ENCODE peak calls at places on chromosomes 5 and 9, in eight cellular contexts. One of them, this sample, is unnamed.

GRCh38 chr5:586751-587285 is 25.3 kb upstream of the CEP72 start:
- DNase-seq in GM13977: no peak
- DNase-seq in CD8-positive, alpha-beta T cell: no peak
- DNase-seq in astrocyte: no peak
- DNase-seq in A549: peak
- DNase-seq in OCI-LY7: no peak
- DNase-seq in nephron progenitor cell: no peak
- DNase-seq in HFFc6: no peak
- DNase-seq in this sample: no peak

GRCh38 chr9:95025213-95026170 is 292.0 kb downstream of the FANCC start:
- DNase-seq in GM13977: no peak
- DNase-seq in CD8-positive, alpha-beta T cell: no peak
- DNase-seq in astrocyte: peak
- DNase-seq in A549: peak
- DNase-seq in OCI-LY7: no peak
- DNase-seq in nephron progenitor cell: peak
- DNase-seq in HFFc6: peak
- DNase-seq in this sample: no peak

GRCh38 chr5:139676951-139677367 is 28.8 kb downstream of the CXXC5 start:
- DNase-seq in GM13977: no peak
- DNase-seq in CD8-positive, alpha-beta T cell: no peak
- DNase-seq in astrocyte: no peak
- DNase-seq in A549: no peak
- DNase-seq in OCI-LY7: no peak
- DNase-seq in nephron progenitor cell: peak
- DNase-seq in HFFc6: no peak
- DNase-seq in this sample: no peak

GRCh38 chr9:99807276-99807852 is 14.3 kb upstream of the NR4A3 start:
- DNase-seq in GM13977: peak
- DNase-seq in CD8-positive, alpha-beta T cell: no peak
- DNase-seq in astrocyte: peak
- DNase-seq in A549: peak
- DNase-seq in OCI-LY7: peak
- DNase-seq in nephron progenitor cell: peak
- DNase-seq in HFFc6: peak
- DNase-seq in this sample: peak

GRCh38 chr9:33676746-33677505 is 118.4 kb upstream of the PRSS3 start:
- DNase-seq in GM13977: peak
- DNase-seq in CD8-positive, alpha-beta T cell: no peak
- DNase-seq in astrocyte: peak
- DNase-seq in A549: peak
- DNase-seq in OCI-LY7: no peak
- DNase-seq in nephron progenitor cell: peak
- DNase-seq in HFFc6: no peak
- DNase-seq in this sample: peak

GRCh38 chr5:141258464-141258863 is 13.3 kb downstream of the PCDHB15 start:
- DNase-seq in GM13977: no peak
- DNase-seq in CD8-positive, alpha-beta T cell: no peak
- DNase-seq in astrocyte: no peak
- DNase-seq in A549: no peak
- DNase-seq in OCI-LY7: no peak
- DNase-seq in nephron progenitor cell: no peak
- DNase-seq in HFFc6: no peak
- DNase-seq in this sample: no peak

GRCh38 chr9:89022902-89023301 is 31.6 kb downstream of the S1PR3 start:
- DNase-seq in GM13977: no peak
- DNase-seq in CD8-positive, alpha-beta T cell: no peak
- DNase-seq in astrocyte: peak
- DNase-seq in A549: no peak
- DNase-seq in OCI-LY7: no peak
- DNase-seq in nephron progenitor cell: no peak
- DNase-seq in HFFc6: peak
- DNase-seq in this sample: no peak

GRCh38 chr5:122756263-122756911 is 18.5 kb upstream of the SNX2 start:
- DNase-seq in GM13977: peak
- DNase-seq in CD8-positive, alpha-beta T cell: no peak
- DNase-seq in astrocyte: peak
- DNase-seq in A549: no peak
- DNase-seq in OCI-LY7: peak
- DNase-seq in nephron progenitor cell: no peak
- DNase-seq in HFFc6: peak
- DNase-seq in this sample: peak

GRCh38 chr5:172043822-172044221 is 37.4 kb upstream of the FBXW11 start:
- DNase-seq in GM13977: no peak
- DNase-seq in CD8-positive, alpha-beta T cell: no peak
- DNase-seq in astrocyte: no peak
- DNase-seq in A549: no peak
- DNase-seq in OCI-LY7: no peak
- DNase-seq in nephron progenitor cell: no peak
- DNase-seq in HFFc6: no peak
- DNase-seq in this sample: no peak

DNA sequence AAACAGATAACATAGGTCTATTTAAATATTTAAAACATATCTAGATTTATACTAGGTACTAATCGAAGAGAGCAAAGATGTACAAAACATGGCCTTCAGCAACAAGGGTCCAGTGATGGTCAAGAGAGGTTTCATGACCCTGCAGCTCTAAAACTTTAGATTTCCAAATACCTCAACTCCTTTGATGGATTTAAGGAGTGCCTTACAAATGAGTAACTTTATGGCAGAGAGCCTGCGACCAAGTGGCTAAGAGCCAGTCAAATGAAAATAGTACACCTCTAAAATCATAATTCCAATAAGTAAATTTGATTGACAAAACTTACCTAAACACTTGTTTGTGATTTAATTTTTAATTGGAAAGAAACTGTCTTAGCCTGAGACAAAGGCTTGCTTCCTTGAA is 4.7 kb upstream of the SH3RF2 start:
- DNase-seq in GM13977: no peak
- DNase-seq in CD8-positive, alpha-beta T cell: no peak
- DNase-seq in astrocyte: peak
- DNase-seq in A549: no peak
- DNase-seq in OCI-LY7: no peak
- DNase-seq in nephron progenitor cell: no peak
- DNase-seq in HFFc6: no peak
- DNase-seq in this sample: no peak
- TF ChIP-seq CTCF in GM13977: no peak
- TF ChIP-seq CTCF in CD8-positive, alpha-beta T cell: no peak
- TF ChIP-seq CTCF in astrocyte: no peak
- TF ChIP-seq CTCF in A549: no peak
- TF ChIP-seq CTCF in OCI-LY7: no peak
- TF ChIP-seq CTCF in nephron progenitor cell: no peak
- TF ChIP-seq CTCF in HFFc6: no peak
- TF ChIP-seq CTCF in this sample: no peak

GRCh38 chr9:87813119-87813463 is 69.6 kb upstream of the SPATA31E1 start:
- DNase-seq in GM13977: no peak
- DNase-seq in CD8-positive, alpha-beta T cell: no peak
- DNase-seq in astrocyte: no peak
- DNase-seq in A549: no peak
- DNase-seq in OCI-LY7: no peak
- DNase-seq in nephron progenitor cell: no peak
- DNase-seq in HFFc6: no peak
- DNase-seq in this sample: no peak
- TF ChIP-seq CTCF in GM13977: no peak
- TF ChIP-seq CTCF in CD8-positive, alpha-beta T cell: no peak
- TF ChIP-seq CTCF in astrocyte: no peak
- TF ChIP-seq CTCF in A549: no peak
- TF ChIP-seq CTCF in OCI-LY7: no peak
- TF ChIP-seq CTCF in nephron progenitor cell: peak
- TF ChIP-seq CTCF in HFFc6: no peak
- TF ChIP-seq CTCF in this sample: no peak

GRCh38 chr5:83563631-83564030 is 92.1 kb downstream of the VCAN start:
- DNase-seq in GM13977: no peak
- DNase-seq in CD8-positive, alpha-beta T cell: no peak
- DNase-seq in astrocyte: no peak
- DNase-seq in A549: no peak
- DNase-seq in OCI-LY7: no peak
- DNase-seq in nephron progenitor cell: no peak
- DNase-seq in HFFc6: no peak
- DNase-seq in this sample: peak

GRCh38 chr5:83562817-83563557 is 91.4 kb downstream of the VCAN start:
- DNase-seq in GM13977: no peak
- DNase-seq in CD8-positive, alpha-beta T cell: no peak
- DNase-seq in astrocyte: no peak
- DNase-seq in A549: no peak
- DNase-seq in OCI-LY7: no peak
- DNase-seq in nephron progenitor cell: no peak
- DNase-seq in HFFc6: no peak
- DNase-seq in this sample: no peak

GRCh38 chr5:83562207-83562606 is 90.7 kb downstream of the VCAN start:
- DNase-seq in GM13977: no peak
- DNase-seq in CD8-positive, alpha-beta T cell: no peak
- DNase-seq in astrocyte: no peak
- DNase-seq in A549: no peak
- DNase-seq in OCI-LY7: no peak
- DNase-seq in nephron progenitor cell: no peak
- DNase-seq in HFFc6: no peak
- DNase-seq in this sample: no peak

GRCh38 chr5:83567741-83568530 is 96.4 kb downstream of the VCAN start:
- DNase-seq in GM13977: no peak
- DNase-seq in CD8-positive, alpha-beta T cell: no peak
- DNase-seq in astrocyte: peak
- DNase-seq in A549: no peak
- DNase-seq in OCI-LY7: no peak
- DNase-seq in nephron progenitor cell: no peak
- DNase-seq in HFFc6: peak
- DNase-seq in this sample: peak

GRCh38 chr5:83564069-83564749 is 92.7 kb downstream of the VCAN start:
- DNase-seq in GM13977: peak
- DNase-seq in CD8-positive, alpha-beta T cell: no peak
- DNase-seq in astrocyte: no peak
- DNase-seq in A549: peak
- DNase-seq in OCI-LY7: peak
- DNase-seq in nephron progenitor cell: no peak
- DNase-seq in HFFc6: peak
- DNase-seq in this sample: peak
- TF ChIP-seq CTCF in GM13977: peak
- TF ChIP-seq CTCF in CD8-positive, alpha-beta T cell: peak
- TF ChIP-seq CTCF in astrocyte: peak
- TF ChIP-seq CTCF in A549: peak
- TF ChIP-seq CTCF in OCI-LY7: peak
- TF ChIP-seq CTCF in nephron progenitor cell: peak
- TF ChIP-seq CTCF in HFFc6: peak
- TF ChIP-seq CTCF in this sample: peak

GRCh38 chr9:29691758-29692407 is 2118.6 kb upstream of the C9orf72 start:
- DNase-seq in GM13977: peak
- DNase-seq in CD8-positive, alpha-beta T cell: no peak
- DNase-seq in astrocyte: no peak
- DNase-seq in A549: peak
- DNase-seq in OCI-LY7: peak
- DNase-seq in nephron progenitor cell: peak
- DNase-seq in HFFc6: peak
- DNase-seq in this sample: peak
- TF ChIP-seq CTCF in GM13977: peak
- TF ChIP-seq CTCF in CD8-positive, alpha-beta T cell: no peak
- TF ChIP-seq CTCF in astrocyte: peak
- TF ChIP-seq CTCF in A549: peak
- TF ChIP-seq CTCF in OCI-LY7: peak
- TF ChIP-seq CTCF in nephron progenitor cell: peak
- TF ChIP-seq CTCF in HFFc6: peak
- TF ChIP-seq CTCF in this sample: peak

DNA sequence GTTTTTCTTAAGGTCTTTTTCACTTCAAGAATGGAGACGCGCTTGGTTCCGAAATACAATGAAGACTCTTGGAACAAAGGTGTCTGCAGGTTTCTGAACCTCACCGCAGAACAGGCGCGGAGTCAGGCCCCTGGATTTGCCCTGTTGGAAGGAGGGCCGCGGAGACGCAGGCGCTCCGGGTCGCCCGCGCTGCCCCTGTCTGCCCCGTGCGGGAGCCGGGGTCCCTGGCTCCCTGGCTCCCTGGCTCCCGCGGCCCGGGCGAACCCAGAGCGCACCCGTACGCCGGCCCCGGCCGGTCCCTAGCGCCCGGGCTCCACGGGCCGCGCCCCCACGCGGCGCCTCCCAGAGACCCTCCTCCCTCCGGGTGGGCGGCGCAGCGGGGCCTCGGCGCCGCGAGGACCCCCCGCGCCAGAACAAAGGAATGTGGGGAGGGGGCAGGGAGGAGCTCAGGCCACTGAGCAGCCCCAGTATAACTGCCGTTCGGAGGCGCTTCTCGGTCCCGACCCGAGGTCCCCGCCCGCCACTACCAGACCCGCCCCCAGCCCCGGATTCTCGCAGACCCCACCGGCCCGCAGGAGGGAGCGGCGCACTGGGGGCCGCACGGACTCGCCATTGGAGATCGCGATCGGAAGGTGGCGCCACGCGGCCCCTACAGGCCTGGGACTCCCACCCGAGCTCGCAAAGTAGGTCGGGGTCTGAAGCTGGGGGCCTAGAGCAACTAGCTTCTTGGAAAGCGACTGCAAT is 2.4 kb downstream of the NFIL3 start:
- DNase-seq in GM13977: peak
- DNase-seq in CD8-positive, alpha-beta T cell: no peak
- DNase-seq in astrocyte: no peak
- DNase-seq in A549: no peak
- DNase-seq in OCI-LY7: no peak
- DNase-seq in nephron progenitor cell: peak
- DNase-seq in HFFc6: no peak
- DNase-seq in this sample: peak
- TF ChIP-seq CTCF in GM13977: peak
- TF ChIP-seq CTCF in CD8-positive, alpha-beta T cell: no peak
- TF ChIP-seq CTCF in astrocyte: peak
- TF ChIP-seq CTCF in A549: no peak
- TF ChIP-seq CTCF in OCI-LY7: no peak
- TF ChIP-seq CTCF in nephron progenitor cell: peak
- TF ChIP-seq CTCF in HFFc6: peak
- TF ChIP-seq CTCF in this sample: peak

DNA sequence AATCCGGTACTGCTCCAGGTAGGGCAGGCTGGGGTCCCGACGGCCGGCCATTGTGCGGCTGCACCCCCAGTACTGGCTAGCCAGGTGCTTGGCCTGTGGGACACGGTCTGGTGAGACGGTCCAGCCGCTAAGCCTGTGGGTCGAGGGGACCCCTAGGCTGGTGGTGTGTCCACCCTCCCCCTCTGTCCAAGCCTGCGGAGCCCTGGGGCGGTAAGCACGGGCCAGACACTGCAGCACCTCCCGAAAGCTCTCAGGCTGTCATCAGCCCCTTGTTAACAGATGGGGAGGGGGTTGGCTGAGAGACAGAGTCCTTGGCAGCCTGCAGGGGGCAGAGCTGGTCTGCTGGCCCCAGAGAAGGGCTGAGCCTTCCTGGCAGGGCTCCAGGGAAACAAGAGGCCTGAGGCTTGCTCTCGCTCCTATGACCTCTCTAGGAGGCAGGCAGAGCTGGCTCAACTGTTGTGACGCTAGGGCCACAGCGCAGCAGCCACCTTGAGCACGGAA is 11.8 kb upstream of the MRNIP start:
- DNase-seq in GM13977: no peak
- DNase-seq in CD8-positive, alpha-beta T cell: no peak
- DNase-seq in astrocyte: no peak
- DNase-seq in A549: peak
- DNase-seq in OCI-LY7: peak
- DNase-seq in nephron progenitor cell: peak
- DNase-seq in HFFc6: peak
- DNase-seq in this sample: peak
- TF ChIP-seq CTCF in GM13977: peak
- TF ChIP-seq CTCF in CD8-positive, alpha-beta T cell: no peak
- TF ChIP-seq CTCF in astrocyte: no peak
- TF ChIP-seq CTCF in A549: peak
- TF ChIP-seq CTCF in OCI-LY7: peak
- TF ChIP-seq CTCF in nephron progenitor cell: peak
- TF ChIP-seq CTCF in HFFc6: peak
- TF ChIP-seq CTCF in this sample: peak